ENCODE peak calls at places on chromosomes 4 and X, in eight cellular contexts. M, B, K, S, W, U, V and Q are unnamed samples.

GRCh38 chr4:27702710-27703431 is 842.2 kb downstream of the STIM2 start:
- DNase-seq in U (no peak), B (peak), K (peak), W (no peak), V (no peak), S (no peak), M (peak), Q (no peak)

GRCh38 chr4:164904941-164905340 is 28.0 kb downstream of the APELA start:
- DNase-seq in W (no peak), K (no peak), B (no peak), S (no peak), M (no peak), V (no peak), U (no peak), Q (no peak)

GRCh38 chrX:41350150-41350975 is 16.4 kb downstream of the DDX3X start:
- DNase-seq in B (no peak), V (no peak), K (no peak), U (no peak), M (no peak), S (no peak), W (no peak), Q (no peak)

GRCh38 chrX:31185884-31186283 is 114.0 kb upstream of the FTHL17 start:
- DNase-seq in S (no peak), V (no peak), K (no peak), U (no peak), B (no peak), W (no peak), M (no peak), Q (no peak)

GRCh38 chr4:62170235-62170634 is 970.1 kb downstream of the ADGRL3 start:
- DNase-seq in S (no peak), V (no peak), B (no peak), M (no peak), K (no peak), W (no peak), U (no peak), Q (no peak)

GRCh38 chrX:68995386-68995779 is 166.6 kb downstream of the EFNB1 start:
- DNase-seq in S (no peak), U (no peak), M (no peak), V (no peak), W (no peak), B (no peak), K (no peak), Q (no peak)

GRCh38 chrX:18889346-18889745 is 94.6 kb downstream of the PHKA2 start:
- DNase-seq in B (no peak), W (no peak), M (no peak), V (no peak), S (no peak), U (no peak), K (no peak), Q (no peak)

GRCh38 chrX:118495958-118496762 is 545 bp downstream of the DOCK11 start:
- DNase-seq in K (peak), W (peak), B (peak), U (peak), M (no peak), V (peak), S (no peak), Q (peak)

GRCh38 chr4:11297201-11297600 is 131.5 kb downstream of the HS3ST1 start:
- DNase-seq in M (no peak), S (no peak), U (no peak), V (no peak), K (no peak), B (no peak), W (no peak), Q (no peak)

GRCh38 chrX:101417981-101418841 is 10.2 kb downstream of the HNRNPH2 start:
- DNase-seq in U (peak), W (peak), K (peak), V (no peak), M (no peak), S (no peak), B (peak), Q (peak)

GRCh38 chrX:132954323-132954722 is 4.1 kb downstream of the HS6ST2 start:
- DNase-seq in U (no peak), M (no peak), V (no peak), W (no peak), S (no peak), B (no peak), K (no peak), Q (no peak)

GRCh38 chrX:132957211-132958085 is 981 bp downstream of the HS6ST2 start:
- DNase-seq in V (no peak), M (no peak), B (peak), S (no peak), K (peak), U (no peak), W (no peak), Q (no peak)

GRCh38 chrX:132953358-132953757 is 5.1 kb downstream of the HS6ST2 start:
- DNase-seq in B (no peak), V (no peak), K (no peak), S (no peak), U (no peak), M (no peak), W (no peak), Q (no peak)

GRCh38 chrX:132956421-132957210 is 1.8 kb downstream of the HS6ST2 start:
- DNase-seq in U (no peak), K (peak), W (no peak), V (no peak), B (peak), S (no peak), M (no peak), Q (no peak)

DNA sequence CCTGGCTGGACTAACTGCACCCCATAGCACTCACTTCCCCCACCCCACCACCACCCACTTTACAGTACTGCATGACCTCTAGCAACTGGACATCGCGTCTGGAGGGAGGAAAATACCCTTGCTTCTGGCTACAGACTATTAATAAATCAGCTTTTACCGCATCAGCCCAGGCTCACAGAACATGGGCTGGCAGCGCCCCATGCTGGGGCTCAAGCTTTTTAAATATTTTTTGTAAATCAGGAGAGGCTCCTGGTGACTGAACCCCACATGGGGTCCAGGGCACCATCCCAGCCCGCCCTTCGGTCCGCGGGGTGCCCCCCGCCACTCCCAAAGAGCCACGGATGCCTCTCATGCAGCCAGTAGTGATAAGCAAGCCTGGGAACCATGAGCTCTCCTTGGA is 2.7 kb downstream of the HS6ST2 start:
- DNase-seq in W (no peak), M (no peak), B (no peak), U (no peak), S (no peak), K (peak), V (no peak), Q (no peak)
- H3K4me3 ChIP-seq in W (peak), M (no peak), B (peak), U (no peak), S (no peak), K (peak), V (no peak), Q (peak)

GRCh38 chr4:173189117-173189693 is 20.6 kb downstream of the GALNT7 start:
- DNase-seq in M (no peak), W (no peak), V (no peak), K (no peak), U (no peak), S (no peak), B (no peak), Q (no peak)
- TF ChIP-seq EP300 in M (no peak), W (no peak), V (no peak), K (no peak), U (no peak), S (no peak), B (no peak), Q (no peak)

DNA sequence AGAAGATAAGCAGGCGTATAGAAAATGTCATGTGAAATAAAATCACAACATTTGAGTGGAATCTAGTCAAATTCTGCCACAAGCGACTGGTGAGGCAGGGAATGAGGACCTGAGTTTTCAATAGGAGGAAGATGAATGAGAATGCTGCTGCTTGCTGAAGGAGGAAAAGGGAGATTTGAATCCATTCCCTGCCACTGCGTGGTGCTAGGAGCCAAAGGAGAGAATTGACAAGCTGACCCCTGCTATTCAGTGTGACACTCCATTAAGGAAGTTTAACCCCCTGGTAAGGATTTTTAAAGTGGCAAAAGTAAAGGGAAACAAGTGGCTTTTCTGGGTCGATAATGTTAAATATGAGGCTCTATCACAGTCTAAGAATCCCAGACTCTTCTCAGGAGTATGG is 314.0 kb downstream of the NAF1 start:
- DNase-seq in B (no peak), K (no peak), V (no peak), U (no peak), S (no peak), W (no peak), M (no peak), Q (no peak)
- TF ChIP-seq POLR2AphosphoS5 in B (no peak), K (no peak), V (no peak), U (no peak), S (no peak), W (no peak), M (no peak), Q (no peak)

GRCh38 chr4:114717432-114717831 is 118.8 kb downstream of the UGT8 start:
- DNase-seq in M (no peak), W (no peak), U (no peak), B (no peak), V (no peak), S (no peak), K (no peak), Q (no peak)
- H3K4me3 ChIP-seq in M (no peak), W (no peak), U (no peak), B (no peak), V (no peak), S (no peak), K (no peak), Q (no peak)

GRCh38 chr4:80305466-80305865 is 30.1 kb upstream of the CFAP299 start:
- DNase-seq in V (no peak), K (no peak), M (no peak), S (no peak), B (no peak), W (no peak), U (no peak), Q (no peak)
- TF ChIP-seq EP300 in V (no peak), K (peak), M (no peak), S (no peak), B (no peak), W (no peak), U (no peak), Q (no peak)

DNA sequence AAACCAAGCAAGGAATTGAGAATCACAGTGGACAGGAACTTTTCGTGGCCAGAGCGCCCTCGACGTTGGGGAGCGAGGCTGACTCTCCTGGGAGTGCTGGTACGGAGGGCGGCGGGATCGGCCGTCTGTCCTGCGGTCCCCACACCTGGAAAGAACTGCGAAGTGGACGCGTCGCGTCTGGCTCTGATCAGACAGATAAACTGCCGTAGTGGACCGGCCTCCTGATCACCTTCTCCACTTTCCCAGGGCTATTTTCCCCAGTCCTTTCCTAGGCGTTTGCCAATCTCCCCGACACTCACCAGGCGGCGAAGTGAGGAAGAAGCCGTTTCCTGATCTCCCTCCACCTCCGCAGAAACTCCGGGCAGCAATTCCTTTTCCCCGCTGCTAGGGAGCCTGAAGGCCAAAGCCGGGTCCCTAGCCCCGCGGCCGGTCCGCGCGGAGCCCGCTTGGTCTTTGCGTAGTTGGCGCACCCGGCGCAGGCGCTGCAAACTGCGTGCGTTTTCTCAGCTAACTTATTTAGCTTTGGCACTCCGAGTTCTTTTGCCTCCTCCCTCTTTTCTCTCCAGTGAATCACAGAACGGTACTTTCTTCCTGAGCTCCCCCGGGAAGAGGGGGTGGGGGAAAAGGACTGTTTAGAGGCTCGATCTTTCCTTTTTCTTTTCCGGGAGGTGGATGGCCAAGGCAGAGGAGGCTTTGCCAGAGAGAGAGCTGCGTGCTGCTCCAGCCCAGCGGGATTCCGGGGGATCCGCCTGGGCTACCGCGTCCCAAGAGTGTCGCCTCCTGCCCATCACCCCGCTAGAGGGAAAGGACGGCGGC is at the start of gene ARSJ:
- DNase-seq in B (peak), U (peak), V (no peak), K (peak), S (no peak), M (no peak), W (peak), Q (peak)
- TF ChIP-seq POLR2AphosphoS5 in B (no peak), U (peak), V (no peak), K (peak), S (no peak), M (no peak), W (peak), Q (peak)